ENCODE peak calls at places on chromosome 14, in five cellular contexts. One of them, this sample, is unnamed.

GRCh38 chr14:32074887-32075572 is 2.1 kb upstream of the ARHGAP5 start:
- DNase-seq in GM12878: no peak
- DNase-seq in HepG2: peak
- DNase-seq in GM23338: peak
- DNase-seq in K562: no peak
- DNase-seq in this sample: peak

GRCh38 chr14:69274321-69274720 is 14.4 kb downstream of the GALNT16 start:
- DNase-seq in GM23338: no peak
- DNase-seq in GM12878: no peak
- DNase-seq in K562: no peak
- DNase-seq in HepG2: no peak
- DNase-seq in this sample: no peak

GRCh38 chr14:49972840-49973239 is 80.0 kb downstream of the ARF6 start:
- DNase-seq in GM12878: no peak
- DNase-seq in K562: peak
- DNase-seq in GM23338: no peak
- DNase-seq in HepG2: peak
- DNase-seq in this sample: peak

GRCh38 chr14:26820101-26820500 is 222.3 kb upstream of the NOVA1 start:
- DNase-seq in K562: no peak
- DNase-seq in GM23338: no peak
- DNase-seq in GM12878: no peak
- DNase-seq in HepG2: no peak
- DNase-seq in this sample: no peak

GRCh38 chr14:24312736-24313507 is 1.6 kb downstream of the LTB4R start:
- DNase-seq in K562: peak
- DNase-seq in HepG2: no peak
- DNase-seq in GM12878: no peak
- DNase-seq in GM23338: no peak
- DNase-seq in this sample: no peak

GRCh38 chr14:103072595-103073366 is 11.2 kb upstream of the LBHD2 start:
- DNase-seq in HepG2: no peak
- DNase-seq in GM23338: no peak
- DNase-seq in GM12878: no peak
- DNase-seq in K562: peak
- DNase-seq in this sample: peak

GRCh38 chr14:103260629-103261124 is 73.4 kb upstream of the EIF5 start:
- DNase-seq in GM12878: no peak
- DNase-seq in GM23338: no peak
- DNase-seq in HepG2: no peak
- DNase-seq in K562: peak
- DNase-seq in this sample: peak

GRCh38 chr14:21902561-21903199 is 229.1 kb upstream of the OR4E1 start:
- DNase-seq in GM23338: no peak
- DNase-seq in K562: no peak
- DNase-seq in GM12878: no peak
- DNase-seq in HepG2: no peak
- DNase-seq in this sample: no peak

GRCh38 chr14:104115691-104116543 is 22.5 kb upstream of the KIF26A start:
- DNase-seq in HepG2: no peak
- DNase-seq in GM12878: no peak
- DNase-seq in K562: no peak
- DNase-seq in GM23338: no peak
- DNase-seq in this sample: no peak

GRCh38 chr14:68687746-68688145 is 105.1 kb downstream of the ZFP36L1 start:
- DNase-seq in K562: no peak
- DNase-seq in GM23338: no peak
- DNase-seq in GM12878: no peak
- DNase-seq in HepG2: no peak
- DNase-seq in this sample: peak

GRCh38 chr14:103257211-103257962 is 76.7 kb upstream of the EIF5 start:
- DNase-seq in HepG2: no peak
- DNase-seq in GM12878: no peak
- DNase-seq in K562: no peak
- DNase-seq in GM23338: no peak
- DNase-seq in this sample: no peak

GRCh38 chr14:30389134-30389900 is 169.6 kb upstream of the G2E3 start:
- DNase-seq in HepG2: no peak
- DNase-seq in K562: no peak
- DNase-seq in GM12878: no peak
- DNase-seq in GM23338: no peak
- DNase-seq in this sample: no peak

GRCh38 chr14:98173291-98173690 is 1098.7 kb downstream of the BCL11B start:
- DNase-seq in GM12878: no peak
- DNase-seq in GM23338: no peak
- DNase-seq in HepG2: no peak
- DNase-seq in K562: no peak
- DNase-seq in this sample: no peak

GRCh38 chr14:73238262-73238852 is 1.1 kb downstream of the PAPLN start:
- DNase-seq in GM23338: no peak
- DNase-seq in K562: no peak
- DNase-seq in HepG2: peak
- DNase-seq in GM12878: no peak
- DNase-seq in this sample: peak

GRCh38 chr14:74575936-74576335 is 36.1 kb downstream of the LTBP2 start:
- DNase-seq in GM12878: no peak
- DNase-seq in K562: no peak
- DNase-seq in HepG2: no peak
- DNase-seq in GM23338: no peak
- DNase-seq in this sample: no peak

GRCh38 chr14:79011920-79012204 is 841.7 kb downstream of the NRXN3 start:
- DNase-seq in GM23338: no peak
- DNase-seq in K562: no peak
- DNase-seq in HepG2: no peak
- DNase-seq in GM12878: no peak
- DNase-seq in this sample: no peak

GRCh38 chr14:79016828-79017505 is 846.8 kb downstream of the NRXN3 start:
- DNase-seq in K562: no peak
- DNase-seq in HepG2: peak
- DNase-seq in GM23338: no peak
- DNase-seq in GM12878: no peak
- DNase-seq in this sample: peak

GRCh38 chr14:79009286-79009685 is 839.1 kb downstream of the NRXN3 start:
- DNase-seq in K562: no peak
- DNase-seq in GM23338: no peak
- DNase-seq in HepG2: no peak
- DNase-seq in GM12878: no peak
- DNase-seq in this sample: no peak

DNA sequence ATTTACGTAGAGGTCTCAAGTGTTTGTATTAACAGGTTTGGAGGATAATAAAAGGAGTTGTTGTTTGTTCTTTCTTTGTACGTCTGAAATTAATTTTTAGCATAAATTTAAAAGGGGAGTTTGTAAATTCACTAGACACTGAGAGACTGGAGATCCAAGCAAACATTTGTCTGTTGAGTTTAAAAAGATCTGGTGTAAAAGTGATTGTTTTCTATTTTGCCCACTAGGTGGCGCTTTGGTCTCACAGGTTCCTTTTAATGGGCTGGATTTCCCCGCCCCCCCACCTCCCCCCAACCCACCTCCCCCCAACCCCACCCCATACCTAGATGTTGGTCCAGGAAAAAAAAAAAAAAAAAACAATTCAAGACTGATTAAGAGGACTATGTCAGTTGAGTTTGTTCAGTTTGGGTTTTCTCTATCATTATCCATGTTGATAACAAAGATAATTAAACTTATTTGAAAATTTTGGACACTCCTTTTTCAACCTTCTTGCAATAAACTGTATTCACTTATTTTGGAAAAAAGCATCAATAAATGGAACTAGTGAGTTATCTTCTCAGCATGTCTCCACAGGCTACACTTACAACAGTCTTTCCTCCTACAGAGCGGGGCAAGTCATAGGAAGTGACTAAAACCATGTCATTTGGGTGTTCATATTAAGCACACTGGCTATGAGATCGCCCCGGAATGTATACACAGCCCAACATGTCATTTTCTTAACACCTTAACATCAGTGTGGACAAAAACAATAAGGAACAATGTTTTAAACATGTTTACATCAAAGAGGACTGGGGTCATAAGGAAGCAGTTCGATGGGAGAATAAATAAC is 841.1 kb downstream of the NRXN3 start:
- DNase-seq in HepG2: peak
- DNase-seq in GM23338: peak
- DNase-seq in K562: peak
- DNase-seq in GM12878: no peak
- DNase-seq in this sample: peak
- TF ChIP-seq CTCF in HepG2: peak
- TF ChIP-seq CTCF in GM23338: peak
- TF ChIP-seq CTCF in K562: no peak
- TF ChIP-seq CTCF in GM12878: peak
- TF ChIP-seq CTCF in this sample: peak

GRCh38 chr14:77098470-77099353 is 654 bp downstream of the CIPC start:
- DNase-seq in GM23338: peak
- DNase-seq in K562: peak
- DNase-seq in HepG2: no peak
- DNase-seq in GM12878: no peak
- DNase-seq in this sample: peak
- TF ChIP-seq JUNB in GM23338: no peak
- TF ChIP-seq JUNB in K562: no peak
- TF ChIP-seq JUNB in HepG2: no peak
- TF ChIP-seq JUNB in GM12878: no peak
- TF ChIP-seq JUNB in this sample: no peak

GRCh38 chr14:100684154-100684553 is 42.5 kb upstream of the DLK1 start:
- DNase-seq in K562: no peak
- DNase-seq in HepG2: no peak
- DNase-seq in GM12878: no peak
- DNase-seq in GM23338: no peak
- DNase-seq in this sample: no peak

GRCh38 chr14:100681111-100681510 is 45.6 kb upstream of the DLK1 start:
- DNase-seq in GM12878: no peak
- DNase-seq in K562: no peak
- DNase-seq in GM23338: no peak
- DNase-seq in HepG2: no peak
- DNase-seq in this sample: no peak

GRCh38 chr14:100684961-100685360 is 41.7 kb upstream of the DLK1 start:
- DNase-seq in GM12878: no peak
- DNase-seq in GM23338: no peak
- DNase-seq in K562: no peak
- DNase-seq in HepG2: no peak
- DNase-seq in this sample: no peak

GRCh38 chr14:100682749-100683148 is 43.9 kb upstream of the DLK1 start:
- DNase-seq in HepG2: no peak
- DNase-seq in GM12878: no peak
- DNase-seq in GM23338: no peak
- DNase-seq in K562: no peak
- DNase-seq in this sample: no peak

DNA sequence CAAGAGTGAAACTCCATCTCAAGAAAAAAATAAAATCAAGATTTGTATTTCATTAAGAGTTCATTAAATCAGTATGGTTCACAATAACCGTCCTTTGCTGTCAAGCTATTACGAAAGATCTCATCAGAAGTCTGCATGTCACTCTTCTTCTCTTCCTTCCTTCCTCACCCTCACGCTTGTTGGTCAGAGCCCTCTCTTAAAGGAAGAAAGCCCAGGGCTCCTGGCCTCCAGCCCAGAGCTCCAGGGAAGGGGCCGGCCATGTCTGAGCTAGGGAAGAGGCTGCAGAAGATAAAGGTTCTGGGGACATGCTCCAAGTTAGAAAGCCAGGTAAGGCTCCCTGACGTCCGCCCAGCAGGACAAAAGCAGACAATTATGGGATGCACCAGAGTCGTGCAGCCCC is 43.1 kb upstream of the DLK1 start:
- DNase-seq in HepG2: no peak
- DNase-seq in GM23338: no peak
- DNase-seq in GM12878: no peak
- DNase-seq in K562: no peak
- DNase-seq in this sample: no peak
- TF ChIP-seq CTCF in HepG2: no peak
- TF ChIP-seq CTCF in GM23338: no peak
- TF ChIP-seq CTCF in GM12878: no peak
- TF ChIP-seq CTCF in K562: no peak
- TF ChIP-seq CTCF in this sample: no peak

DNA sequence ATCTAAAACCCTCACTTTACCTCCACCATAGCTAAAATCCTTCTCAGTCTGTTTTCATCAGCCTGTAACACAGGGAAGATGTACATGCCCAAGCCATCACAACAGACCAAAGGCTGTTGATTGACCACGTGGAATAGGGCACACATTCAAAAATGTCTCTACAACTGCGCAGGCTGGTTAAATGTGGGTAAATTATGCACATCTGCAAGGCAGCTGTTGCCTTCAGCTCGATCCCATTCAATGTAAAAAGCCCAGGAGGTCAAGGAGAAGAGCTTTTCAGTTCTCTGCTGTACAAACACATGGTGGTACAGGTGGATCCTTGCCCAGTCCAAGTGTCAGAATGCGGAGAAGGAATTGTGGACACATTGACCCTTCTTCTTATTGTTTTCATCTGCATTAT is 354.0 kb downstream of the FLRT2 start:
- DNase-seq in GM23338: no peak
- DNase-seq in K562: no peak
- DNase-seq in GM12878: no peak
- DNase-seq in HepG2: no peak
- DNase-seq in this sample: no peak
- TF ChIP-seq JUNB in GM23338: no peak
- TF ChIP-seq JUNB in K562: no peak
- TF ChIP-seq JUNB in GM12878: no peak
- TF ChIP-seq JUNB in HepG2: no peak
- TF ChIP-seq JUNB in this sample: no peak

GRCh38 chr14:105398044-105398725 is at the start of gene TEX22:
- DNase-seq in K562: peak
- DNase-seq in HepG2: peak
- DNase-seq in GM23338: peak
- DNase-seq in GM12878: peak
- DNase-seq in this sample: peak
- TF ChIP-seq CTCF in K562: peak
- TF ChIP-seq CTCF in HepG2: peak
- TF ChIP-seq CTCF in GM23338: no peak
- TF ChIP-seq CTCF in GM12878: peak
- TF ChIP-seq CTCF in this sample: no peak

GRCh38 chr14:96084796-96085195 is 45.6 kb downstream of the C14orf132 start:
- DNase-seq in K562: no peak
- DNase-seq in GM23338: no peak
- DNase-seq in HepG2: no peak
- DNase-seq in GM12878: no peak
- DNase-seq in this sample: no peak
- TF ChIP-seq JUNB in K562: no peak
- TF ChIP-seq JUNB in GM23338: no peak
- TF ChIP-seq JUNB in HepG2: no peak
- TF ChIP-seq JUNB in GM12878: no peak
- TF ChIP-seq JUNB in this sample: no peak

GRCh38 chr14:105414456-105415371 is 4.9 kb upstream of the MTA1 start:
- DNase-seq in HepG2: peak
- DNase-seq in GM12878: no peak
- DNase-seq in GM23338: peak
- DNase-seq in K562: peak
- DNase-seq in this sample: peak
- TF ChIP-seq CTCF in HepG2: peak
- TF ChIP-seq CTCF in GM12878: peak
- TF ChIP-seq CTCF in GM23338: peak
- TF ChIP-seq CTCF in K562: peak
- TF ChIP-seq CTCF in this sample: peak

GRCh38 chr14:20428802-20429201 is 7.2 kb downstream of the KLHL33 start:
- DNase-seq in K562: no peak
- DNase-seq in GM23338: no peak
- DNase-seq in HepG2: no peak
- DNase-seq in GM12878: no peak
- DNase-seq in this sample: no peak
- TF ChIP-seq JUNB in K562: no peak
- TF ChIP-seq JUNB in GM23338: no peak
- TF ChIP-seq JUNB in HepG2: no peak
- TF ChIP-seq JUNB in GM12878: no peak
- TF ChIP-seq JUNB in this sample: no peak

GRCh38 chr14:93206793-93207467 is at the start of the genes GON7 and UBR7:
- DNase-seq in K562: peak
- DNase-seq in HepG2: peak
- DNase-seq in GM12878: peak
- DNase-seq in GM23338: peak
- DNase-seq in this sample: peak
- TF ChIP-seq CTCF in K562: peak
- TF ChIP-seq CTCF in HepG2: peak
- TF ChIP-seq CTCF in GM12878: peak
- TF ChIP-seq CTCF in GM23338: peak
- TF ChIP-seq CTCF in this sample: no peak